ENCODE peak calls at places on chromosomes 4 and X, in nine cellular contexts. E is cardiac fibroblast; U is COR-L47; N is CD8-positive, alpha-beta memory T cell; F is naive B cell; K is AG04449; Y is psoas muscle; G is lower leg skin; H is NB4. R is an unnamed sample.

GRCh38 chr4:56134272-56134671 is 185.5 kb downstream of the CEP135 start:
- DNase-seq in E (peak), U (no peak), Y (no peak), G (no peak), F (no peak), H (no peak), K (no peak), N (no peak), R (no peak)

GRCh38 chr4:186808635-186809018 is 85.0 kb upstream of the FAT1 start:
- DNase-seq in N (no peak), H (peak), E (peak), F (no peak), K (no peak), Y (no peak), U (no peak), G (no peak), R (no peak)

GRCh38 chr4:119068529-119068962 is 67.1 kb upstream of the MYOZ2 start:
- DNase-seq in N (no peak), U (no peak), H (peak), E (peak), G (no peak), F (no peak), K (no peak), Y (no peak), R (no peak)

GRCh38 chr4:79831119-79831528 is 241.9 kb downstream of the ANTXR2 start:
- DNase-seq in U (no peak), E (no peak), Y (no peak), G (no peak), K (no peak), F (no peak), H (no peak), N (no peak), R (no peak)

GRCh38 chr4:5198586-5198985 is 147.3 kb downstream of the STK32B start:
- DNase-seq in E (no peak), N (no peak), H (no peak), G (no peak), F (no peak), U (no peak), Y (no peak), K (no peak), R (no peak)

GRCh38 chr4:1604706-1605205 is 79.4 kb downstream of the FAM53A start:
- DNase-seq in N (no peak), H (no peak), Y (peak), F (no peak), G (no peak), U (peak), E (no peak), K (no peak), R (no peak)

GRCh38 chr4:99201687-99202086 is 17.4 kb downstream of the ADH6 start:
- DNase-seq in U (no peak), H (no peak), F (no peak), E (peak), K (no peak), G (no peak), Y (no peak), N (no peak), R (peak)

GRCh38 chr4:20305976-20306375 is 54.3 kb downstream of the SLIT2 start:
- DNase-seq in G (no peak), E (peak), F (no peak), N (no peak), H (peak), Y (no peak), K (no peak), U (peak), R (peak)

GRCh38 chr4:5120468-5120867 is 69.2 kb downstream of the STK32B start:
- DNase-seq in H (no peak), F (no peak), Y (no peak), N (no peak), K (no peak), E (no peak), G (no peak), U (no peak), R (no peak)

GRCh38 chr4:86845593-86845992 is 3.6 kb downstream of the SLC10A6 start:
- DNase-seq in G (no peak), E (no peak), N (no peak), H (no peak), U (no peak), Y (no peak), F (no peak), K (no peak), R (no peak)

GRCh38 chr4:20030108-20030507 is 221.6 kb upstream of the SLIT2 start:
- DNase-seq in Y (no peak), N (no peak), G (no peak), E (no peak), F (no peak), H (no peak), U (no peak), K (no peak), R (no peak)

GRCh38 chr4:77342170-77342810 is 185.3 kb downstream of the CCNG2 start:
- DNase-seq in H (no peak), N (no peak), K (no peak), G (no peak), E (no peak), Y (no peak), F (no peak), U (no peak), R (no peak)

GRCh38 chrX:102599950-102600579 is 750 bp downstream of the ARMCX5 start:
- DNase-seq in N (no peak), U (no peak), G (no peak), Y (no peak), F (no peak), K (no peak), E (peak), H (no peak), R (peak)

GRCh38 chrX:110045988-110046387 is 43.1 kb downstream of the TMEM164 start:
- DNase-seq in Y (no peak), G (no peak), E (no peak), K (no peak), N (no peak), H (no peak), F (no peak), U (no peak), R (no peak)

GRCh38 chr4:125547842-125548241 is 233.1 kb downstream of the FAT4 start:
- DNase-seq in H (no peak), U (no peak), Y (no peak), E (peak), G (no peak), K (no peak), F (no peak), N (no peak), R (peak)

GRCh38 chr4:8019396-8020365 is 80.0 kb upstream of the AFAP1 start:
- DNase-seq in E (no peak), U (no peak), F (no peak), K (no peak), Y (peak), N (no peak), G (no peak), H (no peak), R (no peak)

GRCh38 chr4:7759221-7759620 is 180.4 kb downstream of the AFAP1 start:
- DNase-seq in G (no peak), U (no peak), H (peak), F (no peak), Y (no peak), N (peak), K (no peak), E (no peak), R (no peak)

GRCh38 chr4:47482326-47482725 is 2.7 kb upstream of the ATP10D start:
- DNase-seq in H (no peak), K (no peak), Y (no peak), U (no peak), N (no peak), E (peak), F (no peak), G (no peak), R (peak)

GRCh38 chrX:7077910-7078245 is 69.6 kb upstream of the STS start:
- DNase-seq in G (no peak), K (no peak), F (no peak), Y (no peak), E (no peak), N (no peak), U (no peak), H (no peak), R (no peak)

GRCh38 chrX:87732133-87732532 is 214.5 kb downstream of the KLHL4 start:
- DNase-seq in U (no peak), E (no peak), N (no peak), K (no peak), H (no peak), Y (no peak), G (no peak), F (no peak), R (no peak)

GRCh38 chr4:26741491-26741871 is 119.2 kb upstream of the STIM2 start:
- DNase-seq in U (no peak), E (peak), N (no peak), G (no peak), F (no peak), Y (no peak), K (no peak), H (no peak), R (no peak)

GRCh38 chrX:21885568-21885967 is 29.8 kb downstream of the YY2 start:
- DNase-seq in G (no peak), F (no peak), Y (no peak), H (no peak), E (peak), U (no peak), K (no peak), N (no peak), R (peak)

GRCh38 chr4:89296399-89296798 is 11.2 kb downstream of the GPRIN3 start:
- DNase-seq in Y (no peak), E (no peak), K (no peak), U (no peak), N (no peak), G (no peak), F (no peak), H (no peak), R (no peak)

GRCh38 chrX:51866156-51866555 is 27.3 kb upstream of the MAGED1 start:
- DNase-seq in E (peak), Y (no peak), G (no peak), H (no peak), N (no peak), U (no peak), F (no peak), K (no peak), R (no peak)

GRCh38 chr4:181150173-181150572 is 1093.0 kb upstream of the TENM3 start:
- DNase-seq in G (no peak), E (no peak), U (peak), N (no peak), H (no peak), Y (no peak), F (no peak), K (no peak), R (no peak)

GRCh38 chr4:175090116-175090515 is 172.0 kb downstream of the ADAM29 start:
- DNase-seq in Y (no peak), F (no peak), U (peak), G (no peak), H (no peak), K (no peak), N (no peak), E (no peak), R (no peak)

GRCh38 chr4:4446434-4446833 is 59.5 kb downstream of the NSG1 start:
- DNase-seq in N (no peak), U (no peak), H (no peak), G (no peak), F (no peak), K (no peak), Y (no peak), E (peak), R (no peak)

GRCh38 chr4:123398151-123398802 is 1.7 kb downstream of the SPRY1 start:
- DNase-seq in G (peak), U (peak), F (peak), N (peak), H (peak), K (no peak), Y (peak), E (peak), R (peak)

GRCh38 chrX:136635235-136635634 is 12.7 kb upstream of the CD40LG start:
- DNase-seq in H (no peak), K (no peak), G (no peak), E (no peak), Y (no peak), U (no peak), N (no peak), F (no peak), R (no peak)